ENCODE peak calls at places on chromosomes 3 and 15, in four cellular contexts. One of them, this sample, is unnamed.

GRCh38 chr3:133292251-133292650 is 107.6 kb upstream of the BFSP2 start:
- DNase-seq in K562: no peak
- DNase-seq in WTC11: no peak
- DNase-seq in HepG2: no peak
- DNase-seq in this sample: no peak

GRCh38 chr3:42116466-42116865 is 25.3 kb downstream of the TRAK1 start:
- DNase-seq in WTC11: no peak
- DNase-seq in K562: no peak
- DNase-seq in HepG2: no peak
- DNase-seq in this sample: no peak

GRCh38 chr15:73948396-73948795 is 22.1 kb downstream of the LOXL1 start:
- DNase-seq in WTC11: no peak
- DNase-seq in K562: no peak
- DNase-seq in HepG2: no peak
- DNase-seq in this sample: no peak

GRCh38 chr3:151460240-151460639 is 621 bp downstream of the IGSF10 start:
- DNase-seq in HepG2: no peak
- DNase-seq in WTC11: no peak
- DNase-seq in K562: no peak
- DNase-seq in this sample: no peak

GRCh38 chr15:43769584-43770228 is 7.1 kb downstream of the ELL3 start:
- DNase-seq in WTC11: peak
- DNase-seq in HepG2: peak
- DNase-seq in K562: peak
- DNase-seq in this sample: peak

GRCh38 chr15:40928351-40928974 is 677 bp upstream of the DLL4 start:
- DNase-seq in K562: peak
- DNase-seq in HepG2: no peak
- DNase-seq in WTC11: peak
- DNase-seq in this sample: no peak

GRCh38 chr3:10469406-10470119 is 35.8 kb downstream of the ATP2B2 start:
- DNase-seq in WTC11: no peak
- DNase-seq in HepG2: no peak
- DNase-seq in K562: no peak
- DNase-seq in this sample: no peak

GRCh38 chr15:70486451-70487379 is 276.6 kb downstream of the UACA start:
- DNase-seq in HepG2: no peak
- DNase-seq in K562: no peak
- DNase-seq in WTC11: no peak
- DNase-seq in this sample: no peak

GRCh38 chr15:36235173-36235572 is 344.3 kb upstream of the CDIN1 start:
- DNase-seq in WTC11: no peak
- DNase-seq in HepG2: no peak
- DNase-seq in K562: no peak
- DNase-seq in this sample: no peak

GRCh38 chr3:46660003-46660402 is 33.5 kb downstream of the ALS2CL start:
- DNase-seq in WTC11: no peak
- DNase-seq in K562: no peak
- DNase-seq in HepG2: no peak
- DNase-seq in this sample: no peak

GRCh38 chr15:65981837-65982696 is 112.8 kb downstream of the RAB11A start:
- DNase-seq in WTC11: peak
- DNase-seq in K562: peak
- DNase-seq in HepG2: peak
- DNase-seq in this sample: peak

GRCh38 chr3:425094-425493 is 228.5 kb downstream of the CHL1 start:
- DNase-seq in HepG2: no peak
- DNase-seq in K562: no peak
- DNase-seq in WTC11: no peak
- DNase-seq in this sample: no peak

GRCh38 chr3:108472011-108472591 is 38.3 kb downstream of the MYH15 start:
- DNase-seq in HepG2: no peak
- DNase-seq in K562: no peak
- DNase-seq in WTC11: no peak
- DNase-seq in this sample: no peak

GRCh38 chr3:141648055-141648910 is 89.8 kb upstream of the RNF7 start:
- DNase-seq in WTC11: no peak
- DNase-seq in HepG2: peak
- DNase-seq in K562: no peak
- DNase-seq in this sample: no peak

GRCh38 chr3:45041666-45042065 is 15.6 kb downstream of the CLEC3B start:
- DNase-seq in HepG2: no peak
- DNase-seq in WTC11: no peak
- DNase-seq in K562: no peak
- DNase-seq in this sample: no peak

GRCh38 chr3:186519021-186519658 is 25.0 kb downstream of the CRYGS start:
- DNase-seq in K562: no peak
- DNase-seq in HepG2: no peak
- DNase-seq in WTC11: no peak
- DNase-seq in this sample: no peak

GRCh38 chr3:31361391-31362273 is 171.1 kb upstream of the STT3B start:
- DNase-seq in K562: no peak
- DNase-seq in WTC11: no peak
- DNase-seq in HepG2: no peak
- DNase-seq in this sample: no peak

GRCh38 chr15:51721199-51721960 is 16.1 kb downstream of the LYSMD2 start:
- DNase-seq in HepG2: no peak
- DNase-seq in WTC11: no peak
- DNase-seq in K562: no peak
- DNase-seq in this sample: no peak

DNA sequence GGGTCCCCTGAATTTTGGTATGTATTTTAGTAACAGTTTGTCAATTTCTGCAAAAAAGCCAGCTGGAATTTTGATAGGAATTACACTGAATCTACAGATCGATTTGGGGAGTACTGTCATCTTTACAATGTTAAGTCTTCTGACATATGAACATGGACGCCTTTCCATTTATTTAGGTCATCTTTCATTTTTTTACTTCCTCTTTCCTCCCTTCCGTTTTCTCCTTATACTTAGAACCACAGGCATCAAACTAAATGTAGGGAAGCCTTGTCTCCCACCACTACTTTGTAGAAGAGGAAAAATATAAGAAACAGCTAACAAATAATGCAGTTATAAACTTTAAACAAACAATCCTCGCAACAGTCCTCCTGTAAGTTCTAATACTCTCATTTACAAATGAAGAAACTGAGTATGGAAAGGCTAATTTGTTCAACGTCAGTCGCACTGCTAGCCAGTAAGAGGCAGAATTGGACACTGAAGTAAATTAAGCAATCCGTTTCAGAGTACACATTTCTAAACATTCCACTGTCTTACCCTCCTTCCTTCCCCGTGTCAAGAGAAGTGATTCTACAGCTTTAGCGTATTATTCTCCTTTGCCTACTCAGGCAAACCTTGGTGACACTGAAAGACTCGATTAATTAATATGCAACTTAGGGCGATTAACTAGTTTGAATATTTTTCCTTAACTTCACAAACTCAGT is 25.6 kb downstream of the RHOA start:
- DNase-seq in HepG2: no peak
- DNase-seq in WTC11: no peak
- DNase-seq in K562: no peak
- DNase-seq in this sample: no peak
- TF ChIP-seq ELF4 in HepG2: no peak
- TF ChIP-seq ELF4 in WTC11: no peak
- TF ChIP-seq ELF4 in K562: no peak
- TF ChIP-seq ELF4 in this sample: no peak

GRCh38 chr3:101531473-101532086 is 18.6 kb upstream of the SENP7 start:
- DNase-seq in HepG2: no peak
- DNase-seq in WTC11: no peak
- DNase-seq in K562: no peak
- DNase-seq in this sample: no peak

GRCh38 chr3:101533603-101533968 is 20.6 kb upstream of the SENP7 start:
- DNase-seq in WTC11: no peak
- DNase-seq in K562: no peak
- DNase-seq in HepG2: no peak
- DNase-seq in this sample: no peak

GRCh38 chr3:101535221-101535620 is 22.2 kb upstream of the SENP7 start:
- DNase-seq in K562: no peak
- DNase-seq in HepG2: no peak
- DNase-seq in WTC11: no peak
- DNase-seq in this sample: no peak

GRCh38 chr3:101530213-101531047 is 17.4 kb upstream of the SENP7 start:
- DNase-seq in HepG2: no peak
- DNase-seq in K562: peak
- DNase-seq in WTC11: peak
- DNase-seq in this sample: no peak

GRCh38 chr3:101532783-101533602 is 20.0 kb upstream of the SENP7 start:
- DNase-seq in K562: no peak
- DNase-seq in HepG2: no peak
- DNase-seq in WTC11: no peak
- DNase-seq in this sample: no peak
- TF ChIP-seq SP1 in K562: no peak
- TF ChIP-seq SP1 in HepG2: no peak
- TF ChIP-seq SP1 in WTC11: no peak
- TF ChIP-seq SP1 in this sample: no peak

GRCh38 chr3:138186216-138186615 is 885 bp upstream of the ARMC8 start:
- DNase-seq in WTC11: no peak
- DNase-seq in K562: no peak
- DNase-seq in HepG2: no peak
- DNase-seq in this sample: no peak

GRCh38 chr3:138174421-138175122 is at the start of gene DBR1:
- DNase-seq in WTC11: peak
- DNase-seq in HepG2: peak
- DNase-seq in K562: peak
- DNase-seq in this sample: peak

GRCh38 chr3:138184994-138185393 is 2.1 kb upstream of the ARMC8 start:
- DNase-seq in K562: no peak
- DNase-seq in HepG2: no peak
- DNase-seq in WTC11: no peak
- DNase-seq in this sample: no peak

GRCh38 chr3:138180375-138181029 is 5.8 kb upstream of the DBR1 start:
- DNase-seq in K562: no peak
- DNase-seq in WTC11: no peak
- DNase-seq in HepG2: peak
- DNase-seq in this sample: peak
- TF ChIP-seq ELF4 in K562: no peak
- TF ChIP-seq ELF4 in WTC11: no peak
- TF ChIP-seq ELF4 in HepG2: no peak
- TF ChIP-seq ELF4 in this sample: no peak

GRCh38 chr3:124985358-124985757 is 50.8 kb upstream of the MUC13 start:
- DNase-seq in WTC11: no peak
- DNase-seq in K562: no peak
- DNase-seq in HepG2: no peak
- DNase-seq in this sample: no peak
- TF ChIP-seq SP1 in WTC11: no peak
- TF ChIP-seq SP1 in K562: no peak
- TF ChIP-seq SP1 in HepG2: no peak
- TF ChIP-seq SP1 in this sample: no peak

DNA sequence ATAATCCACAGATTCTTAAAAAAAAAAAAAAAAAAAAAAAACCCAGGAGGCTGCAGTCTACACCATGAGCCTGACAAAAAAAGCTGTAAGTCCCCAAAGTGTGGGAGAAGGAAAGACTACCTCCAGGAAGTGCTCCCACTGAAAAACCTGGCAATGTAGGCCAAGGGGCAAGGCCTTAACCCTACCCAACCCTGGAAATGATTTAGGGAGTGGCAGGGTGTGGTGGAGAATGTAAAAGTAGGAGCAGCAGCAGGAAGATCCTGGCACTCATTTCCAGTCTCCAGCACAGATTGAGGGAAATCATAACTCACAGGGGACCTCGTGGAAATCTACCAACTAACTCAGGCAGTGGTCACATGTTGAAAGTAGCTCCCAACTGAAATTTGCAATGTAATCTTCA is 839.4 kb downstream of the EPHA3 start:
- DNase-seq in K562: no peak
- DNase-seq in HepG2: no peak
- DNase-seq in WTC11: no peak
- DNase-seq in this sample: no peak
- TF ChIP-seq ELF4 in K562: no peak
- TF ChIP-seq ELF4 in HepG2: no peak
- TF ChIP-seq ELF4 in WTC11: no peak
- TF ChIP-seq ELF4 in this sample: no peak

This sample was measured in HEK293T.